ENCODE peak calls at places on chromosome 18, in ten cellular contexts. One of them, this sample, is unnamed.

GRCh38 chr18:5237083-5237722 is 40.1 kb upstream of the AKAIN1 start:
- DNase-seq in activated CD8-positive, alpha-beta memory T cell treated with anti-CD3 and anti-CD28 coated beads, Interleukin-2, amount 50 U/mL, for 48 hours: no peak
- DNase-seq in H7: peak
- DNase-seq in NAMALWA: no peak
- DNase-seq in uterus: no peak
- DNase-seq in mammary epithelial cell: no peak
- DNase-seq in anterior cingulate cortex: peak
- DNase-seq in left kidney: no peak
- DNase-seq in WTC11: peak
- DNase-seq in astrocyte of the hippocampus: no peak
- DNase-seq in this sample: no peak

GRCh38 chr18:50647237-50647636 is 87.3 kb downstream of the MAPK4 start:
- DNase-seq in activated CD8-positive, alpha-beta memory T cell treated with anti-CD3 and anti-CD28 coated beads, Interleukin-2, amount 50 U/mL, for 48 hours: no peak
- DNase-seq in H7: no peak
- DNase-seq in NAMALWA: no peak
- DNase-seq in uterus: no peak
- DNase-seq in mammary epithelial cell: no peak
- DNase-seq in anterior cingulate cortex: no peak
- DNase-seq in left kidney: no peak
- DNase-seq in WTC11: no peak
- DNase-seq in astrocyte of the hippocampus: no peak
- DNase-seq in this sample: no peak

GRCh38 chr18:13217466-13217961 is 1.0 kb upstream of the LDLRAD4 start:
- DNase-seq in activated CD8-positive, alpha-beta memory T cell treated with anti-CD3 and anti-CD28 coated beads, Interleukin-2, amount 50 U/mL, for 48 hours: peak
- DNase-seq in H7: peak
- DNase-seq in NAMALWA: no peak
- DNase-seq in uterus: peak
- DNase-seq in mammary epithelial cell: peak
- DNase-seq in anterior cingulate cortex: peak
- DNase-seq in left kidney: peak
- DNase-seq in WTC11: peak
- DNase-seq in astrocyte of the hippocampus: peak
- DNase-seq in this sample: no peak

GRCh38 chr18:48828713-48829442 is 121.9 kb downstream of the SMAD7 start:
- DNase-seq in activated CD8-positive, alpha-beta memory T cell treated with anti-CD3 and anti-CD28 coated beads, Interleukin-2, amount 50 U/mL, for 48 hours: peak
- DNase-seq in H7: peak
- DNase-seq in NAMALWA: no peak
- DNase-seq in uterus: peak
- DNase-seq in mammary epithelial cell: no peak
- DNase-seq in anterior cingulate cortex: no peak
- DNase-seq in left kidney: peak
- DNase-seq in WTC11: peak
- DNase-seq in astrocyte of the hippocampus: no peak
- DNase-seq in this sample: no peak

GRCh38 chr18:23995180-23995579 is 19.4 kb upstream of the TTC39C start:
- DNase-seq in activated CD8-positive, alpha-beta memory T cell treated with anti-CD3 and anti-CD28 coated beads, Interleukin-2, amount 50 U/mL, for 48 hours: no peak
- DNase-seq in H7: no peak
- DNase-seq in NAMALWA: no peak
- DNase-seq in uterus: no peak
- DNase-seq in mammary epithelial cell: no peak
- DNase-seq in anterior cingulate cortex: no peak
- DNase-seq in left kidney: peak
- DNase-seq in WTC11: no peak
- DNase-seq in astrocyte of the hippocampus: no peak
- DNase-seq in this sample: no peak

GRCh38 chr18:63313409-63313917 is 6.1 kb downstream of the BCL2 start:
- DNase-seq in activated CD8-positive, alpha-beta memory T cell treated with anti-CD3 and anti-CD28 coated beads, Interleukin-2, amount 50 U/mL, for 48 hours: no peak
- DNase-seq in H7: no peak
- DNase-seq in NAMALWA: no peak
- DNase-seq in uterus: no peak
- DNase-seq in mammary epithelial cell: no peak
- DNase-seq in anterior cingulate cortex: no peak
- DNase-seq in left kidney: no peak
- DNase-seq in WTC11: no peak
- DNase-seq in astrocyte of the hippocampus: no peak
- DNase-seq in this sample: no peak

GRCh38 chr18:44392933-44393332 is 287.8 kb upstream of the SETBP1 start:
- DNase-seq in activated CD8-positive, alpha-beta memory T cell treated with anti-CD3 and anti-CD28 coated beads, Interleukin-2, amount 50 U/mL, for 48 hours: no peak
- DNase-seq in H7: peak
- DNase-seq in NAMALWA: no peak
- DNase-seq in uterus: no peak
- DNase-seq in mammary epithelial cell: no peak
- DNase-seq in anterior cingulate cortex: no peak
- DNase-seq in left kidney: peak
- DNase-seq in WTC11: no peak
- DNase-seq in astrocyte of the hippocampus: peak
- DNase-seq in this sample: no peak

GRCh38 chr18:51070545-51070944 is 40.5 kb downstream of the SMAD4 start:
- DNase-seq in activated CD8-positive, alpha-beta memory T cell treated with anti-CD3 and anti-CD28 coated beads, Interleukin-2, amount 50 U/mL, for 48 hours: no peak
- DNase-seq in H7: no peak
- DNase-seq in NAMALWA: no peak
- DNase-seq in uterus: no peak
- DNase-seq in mammary epithelial cell: peak
- DNase-seq in anterior cingulate cortex: no peak
- DNase-seq in left kidney: no peak
- DNase-seq in WTC11: no peak
- DNase-seq in astrocyte of the hippocampus: peak
- DNase-seq in this sample: no peak

GRCh38 chr18:12008181-12008767 is 27.0 kb downstream of the IMPA2 start:
- DNase-seq in activated CD8-positive, alpha-beta memory T cell treated with anti-CD3 and anti-CD28 coated beads, Interleukin-2, amount 50 U/mL, for 48 hours: no peak
- DNase-seq in H7: no peak
- DNase-seq in NAMALWA: no peak
- DNase-seq in uterus: no peak
- DNase-seq in mammary epithelial cell: no peak
- DNase-seq in anterior cingulate cortex: no peak
- DNase-seq in left kidney: no peak
- DNase-seq in WTC11: no peak
- DNase-seq in astrocyte of the hippocampus: no peak
- DNase-seq in this sample: no peak

GRCh38 chr18:2847341-2848144 is 737 bp downstream of the EMILIN2 start:
- DNase-seq in activated CD8-positive, alpha-beta memory T cell treated with anti-CD3 and anti-CD28 coated beads, Interleukin-2, amount 50 U/mL, for 48 hours: peak
- DNase-seq in H7: peak
- DNase-seq in NAMALWA: no peak
- DNase-seq in uterus: peak
- DNase-seq in mammary epithelial cell: peak
- DNase-seq in anterior cingulate cortex: no peak
- DNase-seq in left kidney: peak
- DNase-seq in WTC11: peak
- DNase-seq in astrocyte of the hippocampus: peak
- DNase-seq in this sample: no peak